ENCODE peak calls at places on chromosomes 13 and 19, in ten cellular contexts. Q, P, H, C, O, K, N, I, T and Y are unnamed samples.

GRCh38 chr19:7928741-7929701 is 3.1 kb upstream of the CTXN1 start:
- DNase-seq in I (peak; percentile 87), C (peak; percentile 88), K (peak; percentile 92), H (no peak), Q (no peak), T (peak; percentile 80), P (no peak), O (no peak), N (peak; percentile 77), Y (peak; percentile 92)

GRCh38 chr13:101757446-101758039 is 305.1 kb downstream of the ITGBL1 start:
- DNase-seq in H (no peak), N (peak; percentile 5), O (no peak), I (no peak), C (no peak), K (peak; percentile 64), T (no peak), Q (no peak), P (no peak), Y (no peak)

GRCh38 chr19:47854459-47854858 is 4.6 kb upstream of the TPRX2 start:
- DNase-seq in Q (no peak), I (no peak), K (no peak), C (no peak), P (no peak), O (no peak), N (no peak), T (no peak), H (no peak), Y (no peak)

GRCh38 chr19:35107541-35107939 is 8.1 kb upstream of the FXYD3 start:
- DNase-seq in Q (peak; percentile 78), N (no peak), T (no peak), I (no peak), O (no peak), P (no peak), H (no peak), C (no peak), K (peak; percentile 55), Y (peak; percentile 80)

GRCh38 chr19:19775891-19776205 is 42.9 kb upstream of the ZNF14 start:
- DNase-seq in K (no peak), T (no peak), C (no peak), Q (no peak), H (no peak), N (no peak), I (no peak), O (no peak), P (no peak), Y (no peak)

GRCh38 chr19:38710928-38711725 is 33.1 kb downstream of the CAPN12 start:
- DNase-seq in C (no peak), P (no peak), K (peak; percentile 38), T (no peak), N (no peak), Q (no peak), I (no peak), H (no peak), O (no peak), Y (no peak)

GRCh38 chr19:1131718-1132552 is 28.1 kb downstream of the GPX4 start:
- DNase-seq in K (peak; percentile 99), N (peak; percentile 84), P (peak; percentile 75), C (peak; percentile 84), H (peak; percentile 91), T (peak; percentile 92), Q (no peak), I (peak; percentile 93), O (peak; percentile 79), Y (peak; percentile 91)

GRCh38 chr19:39916236-39916635 is 18.2 kb downstream of the FCGBP start:
- DNase-seq in K (no peak), I (no peak), N (no peak), C (no peak), T (no peak), H (no peak), Q (no peak), O (no peak), P (no peak), Y (no peak)

GRCh38 chr13:38620876-38621275 is 66.0 kb upstream of the FREM2 start:
- DNase-seq in I (no peak), K (no peak), C (no peak), T (no peak), O (no peak), P (no peak), H (no peak), Q (no peak), N (no peak), Y (no peak)

GRCh38 chr19:50711196-50711595 is 8.4 kb downstream of the SHANK1 start:
- DNase-seq in P (no peak), I (no peak), O (no peak), N (no peak), H (no peak), K (no peak), Q (no peak), T (no peak), C (no peak), Y (no peak)

GRCh38 chr13:21973437-21974125 is 302.7 kb downstream of the FGF9 start:
- DNase-seq in Q (no peak), C (no peak), I (no peak), T (no peak), H (no peak), O (no peak), P (no peak), N (no peak), K (no peak), Y (no peak)

GRCh38 chr19:23855676-23856075 is 59.0 kb upstream of the ZNF726 start:
- DNase-seq in H (no peak), N (no peak), Q (no peak), T (no peak), P (no peak), K (no peak), I (no peak), O (no peak), C (no peak), Y (no peak)

GRCh38 chr13:37109080-37109678 is 3.7 kb upstream of the CSNK1A1L start:
- DNase-seq in K (peak; percentile 69), H (no peak), I (no peak), P (no peak), O (no peak), T (no peak), Q (no peak), C (no peak), N (no peak), Y (no peak)

GRCh38 chr19:32302778-32303177 is 42.6 kb upstream of the ZNF507 start:
- DNase-seq in Q (no peak), H (no peak), C (no peak), T (no peak), I (no peak), P (no peak), K (no peak), O (no peak), N (no peak), Y (no peak)

DNA sequence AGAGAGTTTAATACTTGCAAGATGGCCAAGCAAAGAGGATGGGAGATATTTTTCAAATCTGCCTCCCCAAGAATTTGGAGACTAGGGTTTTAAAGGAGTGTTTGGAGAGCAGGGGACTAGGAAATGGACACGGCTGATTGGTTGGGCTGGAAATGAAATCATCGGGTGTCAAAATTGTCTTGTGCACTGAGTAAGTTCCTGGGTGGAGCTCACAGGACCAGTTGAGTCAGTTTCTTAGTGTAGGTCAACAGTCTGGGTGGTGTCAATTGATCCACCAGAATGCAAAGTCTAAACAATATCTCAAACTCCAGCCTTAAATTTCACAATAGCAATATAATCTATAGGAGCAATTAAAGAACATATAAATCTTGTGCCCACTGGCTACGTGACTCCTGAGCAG is 23.0 kb upstream of the CEACAM4 start:
- DNase-seq in I (no peak), H (no peak), Q (no peak), O (no peak), C (no peak), K (no peak), P (no peak), T (no peak), N (no peak), Y (no peak)
- H3K27me3 ChIP-seq in I (peaks cover 18% of the 10 kb centered on the region), H (peaks cover 3% of the 10 kb centered on the region), Q (peaks cover 62% of the 10 kb centered on the region), O (no peaks in the 10 kb centered on the region), C (no peaks in the 10 kb centered on the region), K (peaks cover 11% of the 10 kb centered on the region), P (no peaks in the 10 kb centered on the region), T (no peaks in the 10 kb centered on the region), N (peaks cover 4% of the 10 kb centered on the region), Y (peaks cover 23% of the 10 kb centered on the region)

DNA sequence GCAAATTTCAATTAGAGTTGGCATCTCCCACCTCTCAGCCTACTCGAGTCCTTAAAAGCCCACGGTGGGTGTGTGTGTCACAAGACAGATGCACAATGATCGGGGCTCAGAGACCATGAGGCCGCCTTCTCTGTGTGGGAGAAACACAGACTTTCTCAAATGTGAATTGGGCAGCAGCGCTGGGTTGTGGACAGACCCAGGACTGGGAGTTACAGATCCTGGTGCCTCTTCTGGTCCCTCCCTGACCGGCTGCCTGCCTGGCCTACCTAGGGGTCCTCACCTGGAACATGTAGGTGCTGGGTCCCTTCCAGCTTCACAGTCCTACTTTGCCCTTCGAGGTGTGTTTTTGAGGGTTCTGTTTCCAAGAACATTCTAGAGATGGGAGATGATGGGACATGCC is 4.9 kb downstream of the CEACAM8 start:
- DNase-seq in N (no peak), C (no peak), T (no peak), O (no peak), Q (no peak), H (no peak), I (no peak), P (no peak), K (no peak), Y (no peak)
- H3K27me3 ChIP-seq in N (no peaks in the 10 kb centered on the region), C (no peaks in the 10 kb centered on the region), T (no peaks in the 10 kb centered on the region), O (no peaks in the 10 kb centered on the region), Q (peaks cover 7% of the 10 kb centered on the region), H (no peaks in the 10 kb centered on the region), I (no peaks in the 10 kb centered on the region), P (no peaks in the 10 kb centered on the region), K (peaks cover 74% of the 10 kb centered on the region), Y (no peaks in the 10 kb centered on the region)

GRCh38 chr13:99907038-99907437 is 64.5 kb downstream of the ZIC5 start:
- DNase-seq in N (no peak), I (no peak), O (no peak), P (no peak), K (no peak), Q (no peak), H (no peak), T (no peak), C (no peak), Y (no peak)
- H3K27me3 ChIP-seq in N (peaks cover 4% of the 10 kb centered on the region), I (peaks cover 32% of the 10 kb centered on the region), O (no peaks in the 10 kb centered on the region), P (no peaks in the 10 kb centered on the region), K (peaks cover 57% of the 10 kb centered on the region), Q (no peaks in the 10 kb centered on the region), H (peaks cover 7% of the 10 kb centered on the region), T (peaks cover 48% of the 10 kb centered on the region), C (no peaks in the 10 kb centered on the region), Y (peaks cover 86% of the 10 kb centered on the region)

DNA sequence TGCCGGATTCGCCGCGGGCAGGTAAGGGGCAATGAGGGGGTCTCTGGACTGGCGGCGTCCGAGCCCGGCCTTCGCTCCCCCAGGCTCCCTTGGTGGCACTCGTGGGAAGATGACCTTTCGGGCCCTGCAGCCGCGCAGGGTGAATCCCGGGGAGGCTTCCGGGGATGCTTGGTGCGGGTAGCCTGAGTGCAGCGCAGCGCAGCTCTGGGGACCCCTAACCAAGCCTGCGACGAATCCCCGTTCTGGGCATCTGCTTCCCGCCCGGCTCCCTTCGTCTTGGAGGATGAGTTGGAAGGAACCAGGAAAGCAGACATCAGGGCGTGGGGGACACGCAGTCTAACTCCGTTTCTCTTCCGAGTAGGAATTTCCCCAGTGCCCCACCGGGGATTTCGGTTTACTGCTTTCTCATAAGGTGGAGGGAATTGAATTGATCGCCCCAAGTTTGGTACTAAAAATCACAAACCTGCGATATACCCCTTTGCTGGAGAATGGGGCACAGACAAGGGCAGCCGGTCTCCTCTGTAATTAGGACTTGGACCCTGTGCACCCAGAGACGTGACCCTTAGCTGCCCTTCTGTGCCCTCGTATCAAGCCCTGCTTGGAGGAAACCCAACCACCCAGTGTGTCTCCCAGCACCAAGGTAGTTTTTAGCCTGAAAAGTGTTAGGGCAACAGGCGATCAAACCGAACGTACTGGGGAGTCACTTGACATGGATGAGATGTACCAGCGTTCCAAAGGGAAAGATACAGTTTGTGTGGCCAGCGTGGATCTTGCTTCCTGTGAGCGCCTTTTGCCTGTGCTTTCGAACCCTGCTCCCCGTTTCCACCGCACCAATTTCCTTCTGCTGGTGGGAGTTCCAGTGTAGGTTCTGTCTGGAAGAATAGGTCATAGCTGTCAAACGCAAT is 1.0 kb downstream of the GPC5 start:
- DNase-seq in H (no peak), I (no peak), Q (no peak), K (no peak), T (no peak), P (no peak), O (peak; percentile 22), N (no peak), C (no peak), Y (no peak)
- H3K27me3 ChIP-seq in H (peaks cover 18% of the 10 kb centered on the region), I (peaks cover 41% of the 10 kb centered on the region), Q (peaks cover 42% of the 10 kb centered on the region), K (peaks cover 67% of the 10 kb centered on the region), T (peaks cover 23% of the 10 kb centered on the region), P (no peaks in the 10 kb centered on the region), O (no peaks in the 10 kb centered on the region), N (peaks cover 23% of the 10 kb centered on the region), C (no peaks in the 10 kb centered on the region), Y (no peaks in the 10 kb centered on the region)